ENCODE peak calls at places on chromosomes 4 and X, in six cellular contexts. H is astrocyte, M is stomach, O is neuronal stem cell, V is pancreas, N is NT2/D1. J is an unnamed sample.

GRCh38 chrX:71618303-71618721 is at the start of gene CXCR3:
- DNase-seq in V (no peak), O (no peak), N (no peak), M (no peak), H (peak; percentile 40), J (no peak)

GRCh38 chr4:17981063-17981462 is 40.5 kb downstream of the LCORL start:
- DNase-seq in H (no peak), N (no peak), M (no peak), O (no peak), V (no peak), J (no peak)

GRCh38 chrX:47232803-47233332 is at the start of gene USP11:
- DNase-seq in O (no peak), N (peak; percentile 43), H (peak; percentile 15), V (peak; percentile 34), M (peak; percentile 38), J (peak; percentile 60)

GRCh38 chr4:119053245-119053644 is 82.4 kb upstream of the MYOZ2 start:
- DNase-seq in H (no peak), V (no peak), N (no peak), M (no peak), O (no peak), J (no peak)

GRCh38 chrX:119622356-119623232 is 16.4 kb upstream of the NKRF start:
- DNase-seq in N (no peak), M (peak; percentile 50), H (peak; percentile 64), O (no peak), V (no peak), J (no peak)

GRCh38 chrX:46791927-46792825 is 33.3 kb upstream of the SLC9A7 start:
- DNase-seq in M (peak; percentile 41), N (peak; percentile 77), H (peak; percentile 95), O (no peak), V (peak; percentile 4), J (no peak)

GRCh38 chr4:16579866-16580265 is 318.6 kb downstream of the LDB2 start:
- DNase-seq in H (peak; percentile 80), O (no peak), V (no peak), M (no peak), N (no peak), J (no peak)

GRCh38 chr4:71417150-71417549 is 78.3 kb downstream of the SLC4A4 start:
- DNase-seq in M (peak; percentile 28), V (no peak), N (no peak), O (no peak), H (no peak), J (no peak)

GRCh38 chr4:168531305-168531704 is 34.5 kb downstream of the PALLD start:
- DNase-seq in V (no peak), M (no peak), H (no peak), N (no peak), O (no peak), J (no peak)

GRCh38 chrX:79259073-79259689 is 108.0 kb downstream of the ITM2A start:
- DNase-seq in M (no peak), N (no peak), H (no peak), O (no peak), V (no peak), J (no peak)

GRCh38 chr4:12615822-12616221 is 868.3 kb downstream of the RAB28 start:
- DNase-seq in H (no peak), O (no peak), M (no peak), N (no peak), V (no peak), J (no peak)

GRCh38 chrX:45840411-45840950 is 639.8 kb upstream of the DIPK2B start:
- DNase-seq in O (no peak), V (no peak), M (no peak), N (no peak), H (no peak), J (no peak)

GRCh38 chr4:25925486-25926201 is 11.6 kb downstream of the SMIM20 start:
- DNase-seq in H (no peak), V (no peak), O (no peak), N (no peak), M (peak; percentile 42), J (peak; percentile 75)

GRCh38 chr4:147360301-147360700 is 120.6 kb upstream of the EDNRA start:
- DNase-seq in M (no peak), N (no peak), V (no peak), H (peak; percentile 94), O (no peak), J (no peak)

GRCh38 chr4:159018062-159018629 is 84.7 kb upstream of the RAPGEF2 start:
- DNase-seq in N (no peak), O (no peak), H (no peak), V (no peak), M (no peak), J (no peak)

GRCh38 chrX:41895826-41896225 is 27.5 kb downstream of the CASK start:
- DNase-seq in V (no peak), O (no peak), M (no peak), N (no peak), H (no peak), J (no peak)

GRCh38 chr4:166165829-166166420 is 292.9 kb downstream of the TLL1 start:
- DNase-seq in N (peak; percentile 58), H (peak; percentile 55), O (peak; percentile 74), V (no peak), M (no peak), J (peak; percentile 37)

GRCh38 chrX:1451251-1451675 is 1.4 kb downstream of the ASMTL start:
- DNase-seq in O (no peak), M (no peak), N (no peak), V (no peak), H (no peak), J (peak; percentile 9)

GRCh38 chrX:4708970-4709760 is 995.7 kb upstream of the PRKX start:
- DNase-seq in M (peak; percentile 36), V (peak; percentile 29), N (no peak), H (no peak), O (no peak), J (no peak)

GRCh38 chr4:32429151-32429550 is 1709.0 kb downstream of the PCDH7 start:
- DNase-seq in V (no peak), H (peak; percentile 12), M (no peak), O (no peak), N (no peak), J (no peak)

GRCh38 chr4:88672987-88673386 is 24.6 kb downstream of the NAP1L5 start:
- DNase-seq in M (peak; percentile 34), V (no peak), O (no peak), N (peak; percentile 15), H (no peak), J (peak; percentile 28)

GRCh38 chrX:40542208-40542607 is 38.6 kb upstream of the ATP6AP2 start:
- DNase-seq in H (no peak), M (no peak), V (no peak), O (no peak), N (no peak), J (peak; percentile 24)

GRCh38 chrX:69050051-69050785 is 115.0 kb downstream of the PJA1 start:
- DNase-seq in V (no peak), M (no peak), O (no peak), H (no peak), N (no peak), J (no peak)

GRCh38 chrX:15985937-15986336 is 131.3 kb upstream of the AP1S2 start:
- DNase-seq in O (no peak), N (no peak), V (no peak), H (no peak), M (no peak), J (no peak)

GRCh38 chrX:9902651-9903050 is 64.5 kb upstream of the CLDN34 start:
- DNase-seq in N (no peak), V (no peak), O (no peak), M (no peak), H (peak; percentile 29), J (no peak)

GRCh38 chr4:48470570-48470969 is 12.6 kb upstream of the SLC10A4 start:
- DNase-seq in O (no peak), M (no peak), N (no peak), V (no peak), H (peak; percentile 6), J (no peak)

GRCh38 chrX:120790118-120790517 is 85.5 kb downstream of the CT47B1 start:
- DNase-seq in H (peak; percentile 54), O (peak; percentile 50), V (peak; percentile 16), M (peak; percentile 36), N (peak; percentile 54), J (no peak)

GRCh38 chr4:54229631-54230478 is 762 bp downstream of the PDGFRA start:
- DNase-seq in O (peak; percentile 2), M (no peak), N (no peak), V (no peak), H (peak; percentile 69), J (no peak)

GRCh38 chrX:46433892-46434291 is 111.3 kb downstream of the ZNF674 start:
- DNase-seq in V (no peak), N (no peak), H (peak; percentile 38), O (no peak), M (no peak), J (no peak)

GRCh38 chrX:17860179-17860780 is 818 bp downstream of the RAI2 start:
- DNase-seq in O (no peak), M (no peak), V (no peak), H (no peak), N (no peak), J (no peak)
- H3K27me3 ChIP-seq in O (peaks cover 29% of the 10 kb centered on the region), M (no peaks in the 10 kb centered on the region), V (no peaks in the 10 kb centered on the region), H (peaks cover 33% of the 10 kb centered on the region), N (peaks cover 80% of the 10 kb centered on the region), J (peaks cover 57% of the 10 kb centered on the region)

GRCh38 chr4:155434904-155435303 is 58.1 kb upstream of the MAP9 start:
- DNase-seq in O (no peak), H (no peak), N (no peak), V (no peak), M (no peak), J (no peak)
- H3K27me3 ChIP-seq in O (no peaks in the 10 kb centered on the region), H (no peaks in the 10 kb centered on the region), N (no peaks in the 10 kb centered on the region), V (no peaks in the 10 kb centered on the region), M (no peaks in the 10 kb centered on the region), J (no peaks in the 10 kb centered on the region)

DNA sequence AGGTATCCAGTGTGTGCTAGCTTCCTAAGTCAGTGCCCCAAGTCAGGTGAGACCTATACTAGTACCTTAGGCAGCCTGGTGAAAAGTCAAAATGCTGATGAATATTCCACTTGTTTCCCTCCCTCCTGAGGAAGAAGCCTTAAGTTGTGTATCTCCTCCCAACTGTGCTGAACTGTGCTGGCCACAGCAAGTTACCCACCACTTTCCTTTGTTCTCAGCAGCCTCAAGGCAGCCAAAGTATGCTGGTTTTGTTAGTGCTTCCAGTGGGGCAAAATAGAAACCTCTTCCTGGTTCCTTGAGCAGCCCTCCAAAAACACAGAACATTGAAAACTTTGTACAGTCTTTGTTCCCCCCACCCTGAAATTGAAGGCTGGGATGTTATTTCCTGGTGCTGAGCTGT is 13.9 kb downstream of the ATG4A start:
- DNase-seq in N (no peak), V (no peak), O (no peak), H (no peak), M (no peak), J (no peak)
- H3K27me3 ChIP-seq in N (no peaks in the 10 kb centered on the region), V (no peaks in the 10 kb centered on the region), O (no peaks in the 10 kb centered on the region), H (no peaks in the 10 kb centered on the region), M (no peaks in the 10 kb centered on the region), J (no peaks in the 10 kb centered on the region)

GRCh38 chrX:123339201-123339905 is 155.3 kb downstream of the GRIA3 start:
- DNase-seq in H (peak; percentile 73), N (no peak), O (no peak), V (no peak), M (no peak), J (no peak)

GRCh38 chrX:123340691-123341090 is 156.6 kb downstream of the GRIA3 start:
- DNase-seq in H (no peak), N (no peak), V (no peak), O (no peak), M (no peak), J (no peak)

GRCh38 chrX:123331859-123332258 is 147.8 kb downstream of the GRIA3 start:
- DNase-seq in M (no peak), V (no peak), O (no peak), H (no peak), N (no peak), J (no peak)

GRCh38 chrX:123338240-123338639 is 154.2 kb downstream of the GRIA3 start:
- DNase-seq in O (no peak), V (no peak), N (no peak), H (peak; percentile 1), M (no peak), J (no peak)

GRCh38 chrX:123336666-123337065 is 152.6 kb downstream of the GRIA3 start:
- DNase-seq in O (no peak), H (peak; percentile 4), V (no peak), M (no peak), N (no peak), J (no peak)
- H3K27me3 ChIP-seq in O (no peaks in the 10 kb centered on the region), H (no peaks in the 10 kb centered on the region), V (no peaks in the 10 kb centered on the region), M (no peaks in the 10 kb centered on the region), N (no peaks in the 10 kb centered on the region), J (no peaks in the 10 kb centered on the region)

J was measured in WERI-Rb-1.